ENCODE peak calls at places on chromosomes 12 and 14, in eight cellular contexts. I is brain microvascular endothelial cell; K is NCI-H774; D is mesendoderm; V is mucosa of descending colon; N is HFF-Myc; R is naive thymus-derived CD8-positive, alpha-beta T cell; L is NCI-H1694. Y is an unnamed sample.

GRCh38 chr14:100592972-100593371 is 5.8 kb upstream of the BEGAIN start:
- DNase-seq in I (no peak), K (no peak), D (no peak), V (no peak), N (no peak), R (no peak), L (no peak), Y (peak)

GRCh38 chr14:23953464-23954278 is at the start of gene DHRS4:
- DNase-seq in I (peak), K (peak), D (peak), V (peak), N (peak), R (peak), L (peak), Y (peak)

GRCh38 chr12:97921957-97922722 is 459.5 kb downstream of the RMST start:
- DNase-seq in I (peak), K (no peak), D (no peak), V (no peak), N (peak), R (no peak), L (no peak), Y (no peak)

GRCh38 chr12:20101046-20101445 is 267.3 kb upstream of the PDE3A start:
- DNase-seq in I (no peak), K (no peak), D (no peak), V (no peak), N (no peak), R (no peak), L (no peak), Y (no peak)

GRCh38 chr12:64675795-64676194 is 65.5 kb downstream of the RASSF3 start:
- DNase-seq in I (peak), K (no peak), D (no peak), V (peak), N (no peak), R (no peak), L (no peak), Y (no peak)

GRCh38 chr12:105798249-105798835 is 340.4 kb downstream of the NUAK1 start:
- DNase-seq in I (no peak), K (no peak), D (no peak), V (no peak), N (no peak), R (no peak), L (no peak), Y (no peak)

GRCh38 chr12:94770777-94771176 is 120.4 kb upstream of the TMCC3 start:
- DNase-seq in I (no peak), K (no peak), D (no peak), V (peak), N (no peak), R (no peak), L (no peak), Y (no peak)

GRCh38 chr14:93103392-93104080 is 12.2 kb downstream of the ITPK1 start:
- DNase-seq in I (no peak), K (peak), D (no peak), V (peak), N (no peak), R (peak), L (no peak), Y (peak)

GRCh38 chr12:20508362-20508761 is 140.0 kb downstream of the PDE3A start:
- DNase-seq in I (peak), K (no peak), D (no peak), V (no peak), N (no peak), R (no peak), L (no peak), Y (no peak)

GRCh38 chr12:62605972-62606371 is 139.3 kb downstream of the MON2 start:
- DNase-seq in I (no peak), K (no peak), D (no peak), V (no peak), N (no peak), R (no peak), L (no peak), Y (no peak)

GRCh38 chr12:12790956-12791355 is 5.5 kb downstream of the APOLD1 start:
- DNase-seq in I (no peak), K (no peak), D (no peak), V (no peak), N (no peak), R (no peak), L (no peak), Y (no peak)

GRCh38 chr12:9344540-9344939 is 136.3 kb upstream of the PZP start:
- DNase-seq in I (no peak), K (no peak), D (no peak), V (no peak), N (no peak), R (no peak), L (no peak), Y (no peak)

GRCh38 chr12:85179680-85180300 is 100.2 kb upstream of the ALX1 start:
- DNase-seq in I (peak), K (no peak), D (no peak), V (no peak), N (no peak), R (no peak), L (no peak), Y (no peak)

GRCh38 chr12:75623631-75624118 is 112.3 kb upstream of the KRR1 start:
- DNase-seq in I (peak), K (no peak), D (peak), V (no peak), N (peak), R (no peak), L (no peak), Y (peak)

GRCh38 chr12:63103489-63104131 is 47.4 kb downstream of the AVPR1A start:
- DNase-seq in I (no peak), K (peak), D (peak), V (no peak), N (no peak), R (no peak), L (no peak), Y (peak)

Y was measured in H7.